ENCODE peak calls at places on chromosomes 3 and 15, in seven cellular contexts. One of them, this sample, is unnamed.

GRCh38 chr3:11631822-11632221 is 11.9 kb downstream of the VGLL4 start:
- DNase-seq in T-helper 1 cell: no peak
- DNase-seq in cardiac muscle cell: no peak
- DNase-seq in IMR-90: no peak
- DNase-seq in A549: no peak
- DNase-seq in naive thymus-derived CD8-positive, alpha-beta T cell: no peak
- DNase-seq in dermis blood vessel endothelial cell: no peak
- DNase-seq in this sample: no peak

GRCh38 chr15:65318870-65319356 is 14.4 kb downstream of the RNU5B-1 start:
- DNase-seq in T-helper 1 cell: peak
- DNase-seq in IMR-90: peak
- DNase-seq in A549: peak
- DNase-seq in dermis blood vessel endothelial cell: peak
- DNase-seq in naive thymus-derived CD8-positive, alpha-beta T cell: peak
- DNase-seq in cardiac muscle cell: peak
- DNase-seq in this sample: no peak

GRCh38 chr15:70505411-70505919 is 257.9 kb downstream of the UACA start:
- DNase-seq in cardiac muscle cell: no peak
- DNase-seq in T-helper 1 cell: no peak
- DNase-seq in IMR-90: peak
- DNase-seq in dermis blood vessel endothelial cell: peak
- DNase-seq in naive thymus-derived CD8-positive, alpha-beta T cell: no peak
- DNase-seq in A549: peak
- DNase-seq in this sample: no peak

GRCh38 chr3:145952541-145952940 is 208.4 kb downstream of the PLOD2 start:
- DNase-seq in dermis blood vessel endothelial cell: no peak
- DNase-seq in naive thymus-derived CD8-positive, alpha-beta T cell: no peak
- DNase-seq in IMR-90: peak
- DNase-seq in A549: no peak
- DNase-seq in cardiac muscle cell: no peak
- DNase-seq in T-helper 1 cell: no peak
- DNase-seq in this sample: no peak

GRCh38 chr3:113769551-113769950 is 22.7 kb downstream of the ATP6V1A start:
- DNase-seq in dermis blood vessel endothelial cell: peak
- DNase-seq in cardiac muscle cell: no peak
- DNase-seq in naive thymus-derived CD8-positive, alpha-beta T cell: no peak
- DNase-seq in A549: peak
- DNase-seq in IMR-90: peak
- DNase-seq in T-helper 1 cell: no peak
- DNase-seq in this sample: no peak

GRCh38 chr15:79179597-79179996 is 89.0 kb upstream of the RASGRF1 start:
- DNase-seq in dermis blood vessel endothelial cell: no peak
- DNase-seq in A549: no peak
- DNase-seq in naive thymus-derived CD8-positive, alpha-beta T cell: no peak
- DNase-seq in IMR-90: no peak
- DNase-seq in cardiac muscle cell: no peak
- DNase-seq in T-helper 1 cell: no peak
- DNase-seq in this sample: no peak

GRCh38 chr3:45567730-45568172 is 26.8 kb upstream of the LIMD1 start:
- DNase-seq in A549: no peak
- DNase-seq in cardiac muscle cell: no peak
- DNase-seq in IMR-90: peak
- DNase-seq in dermis blood vessel endothelial cell: no peak
- DNase-seq in T-helper 1 cell: no peak
- DNase-seq in naive thymus-derived CD8-positive, alpha-beta T cell: no peak
- DNase-seq in this sample: no peak

GRCh38 chr15:83100072-83100646 is 7.3 kb upstream of the TM6SF1 start:
- DNase-seq in dermis blood vessel endothelial cell: peak
- DNase-seq in T-helper 1 cell: no peak
- DNase-seq in IMR-90: no peak
- DNase-seq in A549: no peak
- DNase-seq in naive thymus-derived CD8-positive, alpha-beta T cell: no peak
- DNase-seq in cardiac muscle cell: no peak
- DNase-seq in this sample: no peak

GRCh38 chr3:111923095-111923771 is 55.6 kb upstream of the ABHD10 start:
- DNase-seq in T-helper 1 cell: no peak
- DNase-seq in naive thymus-derived CD8-positive, alpha-beta T cell: no peak
- DNase-seq in IMR-90: peak
- DNase-seq in A549: peak
- DNase-seq in cardiac muscle cell: no peak
- DNase-seq in dermis blood vessel endothelial cell: no peak
- DNase-seq in this sample: no peak

GRCh38 chr15:99155961-99156443 is 51.1 kb downstream of the SYNM start:
- DNase-seq in T-helper 1 cell: no peak
- DNase-seq in dermis blood vessel endothelial cell: no peak
- DNase-seq in naive thymus-derived CD8-positive, alpha-beta T cell: no peak
- DNase-seq in A549: no peak
- DNase-seq in cardiac muscle cell: no peak
- DNase-seq in IMR-90: peak
- DNase-seq in this sample: no peak

GRCh38 chr3:73954506-73954905 is 329.8 kb upstream of the PDZRN3 start:
- DNase-seq in A549: no peak
- DNase-seq in dermis blood vessel endothelial cell: no peak
- DNase-seq in IMR-90: no peak
- DNase-seq in T-helper 1 cell: no peak
- DNase-seq in cardiac muscle cell: no peak
- DNase-seq in naive thymus-derived CD8-positive, alpha-beta T cell: no peak
- DNase-seq in this sample: no peak

GRCh38 chr3:119418091-119418512 is 45.3 kb downstream of the TMEM39A start:
- DNase-seq in IMR-90: no peak
- DNase-seq in cardiac muscle cell: peak
- DNase-seq in dermis blood vessel endothelial cell: no peak
- DNase-seq in A549: no peak
- DNase-seq in T-helper 1 cell: no peak
- DNase-seq in naive thymus-derived CD8-positive, alpha-beta T cell: no peak
- DNase-seq in this sample: no peak

GRCh38 chr15:47586653-47587224 is 130.6 kb upstream of the SEMA6D start:
- DNase-seq in cardiac muscle cell: no peak
- DNase-seq in T-helper 1 cell: no peak
- DNase-seq in A549: no peak
- DNase-seq in naive thymus-derived CD8-positive, alpha-beta T cell: no peak
- DNase-seq in IMR-90: no peak
- DNase-seq in dermis blood vessel endothelial cell: no peak
- DNase-seq in this sample: no peak

GRCh38 chr3:17065315-17065714 is 180.6 kb downstream of the PLCL2 start:
- DNase-seq in IMR-90: no peak
- DNase-seq in cardiac muscle cell: no peak
- DNase-seq in dermis blood vessel endothelial cell: no peak
- DNase-seq in naive thymus-derived CD8-positive, alpha-beta T cell: no peak
- DNase-seq in T-helper 1 cell: no peak
- DNase-seq in A549: no peak
- DNase-seq in this sample: no peak

GRCh38 chr3:196216081-196216564 is at the start of gene SLC51A:
- DNase-seq in naive thymus-derived CD8-positive, alpha-beta T cell: no peak
- DNase-seq in cardiac muscle cell: no peak
- DNase-seq in dermis blood vessel endothelial cell: no peak
- DNase-seq in T-helper 1 cell: no peak
- DNase-seq in IMR-90: no peak
- DNase-seq in A549: no peak
- DNase-seq in this sample: no peak

GRCh38 chr3:48877671-48878070 is 21.0 kb downstream of the SLC25A20 start:
- DNase-seq in dermis blood vessel endothelial cell: no peak
- DNase-seq in A549: no peak
- DNase-seq in T-helper 1 cell: no peak
- DNase-seq in naive thymus-derived CD8-positive, alpha-beta T cell: no peak
- DNase-seq in IMR-90: peak
- DNase-seq in cardiac muscle cell: no peak
- DNase-seq in this sample: no peak

GRCh38 chr3:187713504-187713903 is 11.1 kb upstream of the RTP2 start:
- DNase-seq in A549: peak
- DNase-seq in naive thymus-derived CD8-positive, alpha-beta T cell: no peak
- DNase-seq in IMR-90: peak
- DNase-seq in dermis blood vessel endothelial cell: peak
- DNase-seq in cardiac muscle cell: no peak
- DNase-seq in T-helper 1 cell: no peak
- DNase-seq in this sample: no peak

This sample was measured in thoracic aorta.